ENCODE peak calls at places on chromosomes 4 and X, in five cellular contexts. One of them, this sample, is unnamed.

GRCh38 chrX:17377047-17377692 is 2.2 kb downstream of the NHS start:
- DNase-seq in activated CD4-positive, alpha-beta T cell treated with anti-CD3 and anti-CD28 coated beads, Interleukin-2, amount 10 ng/mL, durations not matched to agents 7 days and 5 days: no peak
- DNase-seq in stimulated activated CD4-positive, alpha-beta T cell treated with anti-CD3 and anti-CD28 coated beads, Interleukin-1b, Interleukin-23, amount 100 ng/mL, for 24 hours: no peak
- DNase-seq in osteocyte: no peak
- DNase-seq in activated T-helper 1 cell treated with Interleukin-2 at 50 U/mL for 16 hours: no peak
- DNase-seq in this sample: peak

GRCh38 chr4:85681194-85681803 is 206.3 kb downstream of the ARHGAP24 start:
- DNase-seq in activated CD4-positive, alpha-beta T cell treated with anti-CD3 and anti-CD28 coated beads, Interleukin-2, amount 10 ng/mL, durations not matched to agents 7 days and 5 days: no peak
- DNase-seq in stimulated activated CD4-positive, alpha-beta T cell treated with anti-CD3 and anti-CD28 coated beads, Interleukin-1b, Interleukin-23, amount 100 ng/mL, for 24 hours: no peak
- DNase-seq in osteocyte: no peak
- DNase-seq in activated T-helper 1 cell treated with Interleukin-2 at 50 U/mL for 16 hours: no peak
- DNase-seq in this sample: peak

GRCh38 chrX:132209527-132209926 is 9.7 kb downstream of the RAP2C start:
- DNase-seq in activated CD4-positive, alpha-beta T cell treated with anti-CD3 and anti-CD28 coated beads, Interleukin-2, amount 10 ng/mL, durations not matched to agents 7 days and 5 days: no peak
- DNase-seq in stimulated activated CD4-positive, alpha-beta T cell treated with anti-CD3 and anti-CD28 coated beads, Interleukin-1b, Interleukin-23, amount 100 ng/mL, for 24 hours: no peak
- DNase-seq in osteocyte: no peak
- DNase-seq in activated T-helper 1 cell treated with Interleukin-2 at 50 U/mL for 16 hours: no peak
- DNase-seq in this sample: peak

GRCh38 chr4:163865010-163865409 is 370.5 kb downstream of the TMA16 start:
- DNase-seq in activated CD4-positive, alpha-beta T cell treated with anti-CD3 and anti-CD28 coated beads, Interleukin-2, amount 10 ng/mL, durations not matched to agents 7 days and 5 days: no peak
- DNase-seq in stimulated activated CD4-positive, alpha-beta T cell treated with anti-CD3 and anti-CD28 coated beads, Interleukin-1b, Interleukin-23, amount 100 ng/mL, for 24 hours: no peak
- DNase-seq in osteocyte: no peak
- DNase-seq in activated T-helper 1 cell treated with Interleukin-2 at 50 U/mL for 16 hours: no peak
- DNase-seq in this sample: no peak

GRCh38 chrX:150688911-150689451 is 4.2 kb upstream of the MTMR1 start:
- DNase-seq in activated CD4-positive, alpha-beta T cell treated with anti-CD3 and anti-CD28 coated beads, Interleukin-2, amount 10 ng/mL, durations not matched to agents 7 days and 5 days: no peak
- DNase-seq in stimulated activated CD4-positive, alpha-beta T cell treated with anti-CD3 and anti-CD28 coated beads, Interleukin-1b, Interleukin-23, amount 100 ng/mL, for 24 hours: no peak
- DNase-seq in osteocyte: no peak
- DNase-seq in activated T-helper 1 cell treated with Interleukin-2 at 50 U/mL for 16 hours: no peak
- DNase-seq in this sample: no peak

GRCh38 chrX:17563076-17563475 is 174.2 kb upstream of the SCML1 start:
- DNase-seq in activated CD4-positive, alpha-beta T cell treated with anti-CD3 and anti-CD28 coated beads, Interleukin-2, amount 10 ng/mL, durations not matched to agents 7 days and 5 days: no peak
- DNase-seq in stimulated activated CD4-positive, alpha-beta T cell treated with anti-CD3 and anti-CD28 coated beads, Interleukin-1b, Interleukin-23, amount 100 ng/mL, for 24 hours: no peak
- DNase-seq in osteocyte: no peak
- DNase-seq in activated T-helper 1 cell treated with Interleukin-2 at 50 U/mL for 16 hours: no peak
- DNase-seq in this sample: no peak

GRCh38 chrX:99371976-99372595 is 1038.0 kb downstream of the PCDH19 start:
- DNase-seq in activated CD4-positive, alpha-beta T cell treated with anti-CD3 and anti-CD28 coated beads, Interleukin-2, amount 10 ng/mL, durations not matched to agents 7 days and 5 days: no peak
- DNase-seq in stimulated activated CD4-positive, alpha-beta T cell treated with anti-CD3 and anti-CD28 coated beads, Interleukin-1b, Interleukin-23, amount 100 ng/mL, for 24 hours: no peak
- DNase-seq in osteocyte: peak
- DNase-seq in activated T-helper 1 cell treated with Interleukin-2 at 50 U/mL for 16 hours: no peak
- DNase-seq in this sample: no peak

GRCh38 chr4:130511776-130512175 is 1415.8 kb downstream of the C4orf33 start:
- DNase-seq in activated CD4-positive, alpha-beta T cell treated with anti-CD3 and anti-CD28 coated beads, Interleukin-2, amount 10 ng/mL, durations not matched to agents 7 days and 5 days: no peak
- DNase-seq in stimulated activated CD4-positive, alpha-beta T cell treated with anti-CD3 and anti-CD28 coated beads, Interleukin-1b, Interleukin-23, amount 100 ng/mL, for 24 hours: no peak
- DNase-seq in osteocyte: no peak
- DNase-seq in activated T-helper 1 cell treated with Interleukin-2 at 50 U/mL for 16 hours: no peak
- DNase-seq in this sample: no peak

GRCh38 chr4:175705407-175705806 is 106.7 kb downstream of the GPM6A start:
- DNase-seq in activated CD4-positive, alpha-beta T cell treated with anti-CD3 and anti-CD28 coated beads, Interleukin-2, amount 10 ng/mL, durations not matched to agents 7 days and 5 days: no peak
- DNase-seq in stimulated activated CD4-positive, alpha-beta T cell treated with anti-CD3 and anti-CD28 coated beads, Interleukin-1b, Interleukin-23, amount 100 ng/mL, for 24 hours: no peak
- DNase-seq in osteocyte: no peak
- DNase-seq in activated T-helper 1 cell treated with Interleukin-2 at 50 U/mL for 16 hours: no peak
- DNase-seq in this sample: no peak

GRCh38 chr4:185082549-185082948 is 60.5 kb upstream of the SLC25A4 start:
- DNase-seq in activated CD4-positive, alpha-beta T cell treated with anti-CD3 and anti-CD28 coated beads, Interleukin-2, amount 10 ng/mL, durations not matched to agents 7 days and 5 days: no peak
- DNase-seq in stimulated activated CD4-positive, alpha-beta T cell treated with anti-CD3 and anti-CD28 coated beads, Interleukin-1b, Interleukin-23, amount 100 ng/mL, for 24 hours: no peak
- DNase-seq in osteocyte: no peak
- DNase-seq in activated T-helper 1 cell treated with Interleukin-2 at 50 U/mL for 16 hours: no peak
- DNase-seq in this sample: no peak

GRCh38 chr4:6858997-6859396 is 50.6 kb upstream of the TBC1D14 start:
- DNase-seq in activated CD4-positive, alpha-beta T cell treated with anti-CD3 and anti-CD28 coated beads, Interleukin-2, amount 10 ng/mL, durations not matched to agents 7 days and 5 days: no peak
- DNase-seq in stimulated activated CD4-positive, alpha-beta T cell treated with anti-CD3 and anti-CD28 coated beads, Interleukin-1b, Interleukin-23, amount 100 ng/mL, for 24 hours: no peak
- DNase-seq in osteocyte: no peak
- DNase-seq in activated T-helper 1 cell treated with Interleukin-2 at 50 U/mL for 16 hours: no peak
- DNase-seq in this sample: no peak

GRCh38 chrX:131729295-131729694 is 185.4 kb downstream of the OR13H1 start:
- DNase-seq in activated CD4-positive, alpha-beta T cell treated with anti-CD3 and anti-CD28 coated beads, Interleukin-2, amount 10 ng/mL, durations not matched to agents 7 days and 5 days: no peak
- DNase-seq in stimulated activated CD4-positive, alpha-beta T cell treated with anti-CD3 and anti-CD28 coated beads, Interleukin-1b, Interleukin-23, amount 100 ng/mL, for 24 hours: peak
- DNase-seq in osteocyte: peak
- DNase-seq in activated T-helper 1 cell treated with Interleukin-2 at 50 U/mL for 16 hours: peak
- DNase-seq in this sample: no peak

GRCh38 chr4:81165853-81166430 is 49.1 kb downstream of the PRKG2 start:
- DNase-seq in activated CD4-positive, alpha-beta T cell treated with anti-CD3 and anti-CD28 coated beads, Interleukin-2, amount 10 ng/mL, durations not matched to agents 7 days and 5 days: no peak
- DNase-seq in stimulated activated CD4-positive, alpha-beta T cell treated with anti-CD3 and anti-CD28 coated beads, Interleukin-1b, Interleukin-23, amount 100 ng/mL, for 24 hours: no peak
- DNase-seq in osteocyte: no peak
- DNase-seq in activated T-helper 1 cell treated with Interleukin-2 at 50 U/mL for 16 hours: no peak
- DNase-seq in this sample: no peak

GRCh38 chr4:145840162-145840768 is 98.4 kb downstream of the ZNF827 start:
- DNase-seq in activated CD4-positive, alpha-beta T cell treated with anti-CD3 and anti-CD28 coated beads, Interleukin-2, amount 10 ng/mL, durations not matched to agents 7 days and 5 days: peak
- DNase-seq in stimulated activated CD4-positive, alpha-beta T cell treated with anti-CD3 and anti-CD28 coated beads, Interleukin-1b, Interleukin-23, amount 100 ng/mL, for 24 hours: no peak
- DNase-seq in osteocyte: no peak
- DNase-seq in activated T-helper 1 cell treated with Interleukin-2 at 50 U/mL for 16 hours: no peak
- DNase-seq in this sample: peak

GRCh38 chr4:184292465-184292867 is 74.8 kb upstream of the ENPP6 start:
- DNase-seq in activated CD4-positive, alpha-beta T cell treated with anti-CD3 and anti-CD28 coated beads, Interleukin-2, amount 10 ng/mL, durations not matched to agents 7 days and 5 days: no peak
- DNase-seq in stimulated activated CD4-positive, alpha-beta T cell treated with anti-CD3 and anti-CD28 coated beads, Interleukin-1b, Interleukin-23, amount 100 ng/mL, for 24 hours: no peak
- DNase-seq in osteocyte: no peak
- DNase-seq in activated T-helper 1 cell treated with Interleukin-2 at 50 U/mL for 16 hours: no peak
- DNase-seq in this sample: no peak

GRCh38 chr4:169251291-169252235 is 19.2 kb downstream of the SH3RF1 start:
- DNase-seq in activated CD4-positive, alpha-beta T cell treated with anti-CD3 and anti-CD28 coated beads, Interleukin-2, amount 10 ng/mL, durations not matched to agents 7 days and 5 days: no peak
- DNase-seq in stimulated activated CD4-positive, alpha-beta T cell treated with anti-CD3 and anti-CD28 coated beads, Interleukin-1b, Interleukin-23, amount 100 ng/mL, for 24 hours: no peak
- DNase-seq in osteocyte: no peak
- DNase-seq in activated T-helper 1 cell treated with Interleukin-2 at 50 U/mL for 16 hours: no peak
- DNase-seq in this sample: peak

GRCh38 chr4:101724093-101724492 is 66.4 kb upstream of the BANK1 start:
- DNase-seq in activated CD4-positive, alpha-beta T cell treated with anti-CD3 and anti-CD28 coated beads, Interleukin-2, amount 10 ng/mL, durations not matched to agents 7 days and 5 days: no peak
- DNase-seq in stimulated activated CD4-positive, alpha-beta T cell treated with anti-CD3 and anti-CD28 coated beads, Interleukin-1b, Interleukin-23, amount 100 ng/mL, for 24 hours: no peak
- DNase-seq in osteocyte: no peak
- DNase-seq in activated T-helper 1 cell treated with Interleukin-2 at 50 U/mL for 16 hours: no peak
- DNase-seq in this sample: peak

GRCh38 chrX:46837543-46838481 is 969 bp downstream of the RP2 start:
- DNase-seq in activated CD4-positive, alpha-beta T cell treated with anti-CD3 and anti-CD28 coated beads, Interleukin-2, amount 10 ng/mL, durations not matched to agents 7 days and 5 days: peak
- DNase-seq in stimulated activated CD4-positive, alpha-beta T cell treated with anti-CD3 and anti-CD28 coated beads, Interleukin-1b, Interleukin-23, amount 100 ng/mL, for 24 hours: no peak
- DNase-seq in osteocyte: no peak
- DNase-seq in activated T-helper 1 cell treated with Interleukin-2 at 50 U/mL for 16 hours: no peak
- DNase-seq in this sample: peak

GRCh38 chrX:151825927-151826471 is 86.7 kb upstream of the MAGEA4 start:
- DNase-seq in activated CD4-positive, alpha-beta T cell treated with anti-CD3 and anti-CD28 coated beads, Interleukin-2, amount 10 ng/mL, durations not matched to agents 7 days and 5 days: no peak
- DNase-seq in stimulated activated CD4-positive, alpha-beta T cell treated with anti-CD3 and anti-CD28 coated beads, Interleukin-1b, Interleukin-23, amount 100 ng/mL, for 24 hours: no peak
- DNase-seq in osteocyte: no peak
- DNase-seq in activated T-helper 1 cell treated with Interleukin-2 at 50 U/mL for 16 hours: no peak
- DNase-seq in this sample: no peak

GRCh38 chr4:110878992-110879391 is 256.1 kb upstream of the PITX2 start:
- DNase-seq in activated CD4-positive, alpha-beta T cell treated with anti-CD3 and anti-CD28 coated beads, Interleukin-2, amount 10 ng/mL, durations not matched to agents 7 days and 5 days: no peak
- DNase-seq in stimulated activated CD4-positive, alpha-beta T cell treated with anti-CD3 and anti-CD28 coated beads, Interleukin-1b, Interleukin-23, amount 100 ng/mL, for 24 hours: no peak
- DNase-seq in osteocyte: no peak
- DNase-seq in activated T-helper 1 cell treated with Interleukin-2 at 50 U/mL for 16 hours: no peak
- DNase-seq in this sample: no peak

GRCh38 chrX:47169726-47170515 is 23.7 kb upstream of the UBA1 start:
- DNase-seq in activated CD4-positive, alpha-beta T cell treated with anti-CD3 and anti-CD28 coated beads, Interleukin-2, amount 10 ng/mL, durations not matched to agents 7 days and 5 days: no peak
- DNase-seq in stimulated activated CD4-positive, alpha-beta T cell treated with anti-CD3 and anti-CD28 coated beads, Interleukin-1b, Interleukin-23, amount 100 ng/mL, for 24 hours: no peak
- DNase-seq in osteocyte: no peak
- DNase-seq in activated T-helper 1 cell treated with Interleukin-2 at 50 U/mL for 16 hours: no peak
- DNase-seq in this sample: no peak

GRCh38 chrX:118847676-118848075 is 24.1 kb downstream of the ZCCHC12 start:
- DNase-seq in activated CD4-positive, alpha-beta T cell treated with anti-CD3 and anti-CD28 coated beads, Interleukin-2, amount 10 ng/mL, durations not matched to agents 7 days and 5 days: peak
- DNase-seq in stimulated activated CD4-positive, alpha-beta T cell treated with anti-CD3 and anti-CD28 coated beads, Interleukin-1b, Interleukin-23, amount 100 ng/mL, for 24 hours: no peak
- DNase-seq in osteocyte: no peak
- DNase-seq in activated T-helper 1 cell treated with Interleukin-2 at 50 U/mL for 16 hours: no peak
- DNase-seq in this sample: peak

This sample was measured in small intestine.